ENCODE peak calls at places on chromosomes 13 and 19, in four cellular contexts. One of them, this sample, is unnamed.

GRCh38 chr19:41439441-41440222 is at the start of gene DMAC2:
- DNase-seq in WTC11: peak
- DNase-seq in HepG2: peak
- DNase-seq in K562: peak
- DNase-seq in this sample: peak

GRCh38 chr13:102940143-102940542 is 94.3 kb downstream of the ERCC5 start:
- DNase-seq in WTC11: peak
- DNase-seq in HepG2: no peak
- DNase-seq in K562: no peak
- DNase-seq in this sample: no peak

GRCh38 chr19:5897189-5897969 is 6.2 kb downstream of the NDUFA11 start:
- DNase-seq in WTC11: peak
- DNase-seq in HepG2: no peak
- DNase-seq in K562: no peak
- DNase-seq in this sample: no peak

GRCh38 chr19:28606269-28607032 is 606.5 kb downstream of the UQCRFS1 start:
- DNase-seq in WTC11: no peak
- DNase-seq in HepG2: no peak
- DNase-seq in K562: peak
- DNase-seq in this sample: no peak

GRCh38 chr19:1418951-1419735 is 11.8 kb downstream of the DAZAP1 start:
- DNase-seq in WTC11: no peak
- DNase-seq in HepG2: no peak
- DNase-seq in K562: no peak
- DNase-seq in this sample: no peak

GRCh38 chr19:6802336-6803035 is 30.0 kb downstream of the VAV1 start:
- DNase-seq in WTC11: no peak
- DNase-seq in HepG2: no peak
- DNase-seq in K562: no peak
- DNase-seq in this sample: no peak

GRCh38 chr13:31053098-31053497 is 108.6 kb downstream of the HSPH1 start:
- DNase-seq in WTC11: no peak
- DNase-seq in HepG2: no peak
- DNase-seq in K562: no peak
- DNase-seq in this sample: no peak

GRCh38 chr13:111219306-111219705 is 101.1 kb upstream of the TEX29 start:
- DNase-seq in WTC11: no peak
- DNase-seq in HepG2: no peak
- DNase-seq in K562: no peak
- DNase-seq in this sample: no peak

GRCh38 chr13:53351040-53351439 is 322.4 kb downstream of the OLFM4 start:
- DNase-seq in WTC11: no peak
- DNase-seq in HepG2: no peak
- DNase-seq in K562: no peak
- DNase-seq in this sample: no peak

GRCh38 chr19:54430306-54431254 is 15.3 kb downstream of the TTYH1 start:
- DNase-seq in WTC11: peak
- DNase-seq in HepG2: no peak
- DNase-seq in K562: peak
- DNase-seq in this sample: peak

GRCh38 chr13:43119206-43119605 is 95.8 kb downstream of the DNAJC15 start:
- DNase-seq in WTC11: no peak
- DNase-seq in HepG2: no peak
- DNase-seq in K562: no peak
- DNase-seq in this sample: no peak

GRCh38 chr13:108220042-108220441 is 1.9 kb downstream of the ABHD13 start:
- DNase-seq in WTC11: no peak
- DNase-seq in HepG2: peak
- DNase-seq in K562: no peak
- DNase-seq in this sample: no peak

GRCh38 chr19:36149673-36150406 is 2.4 kb downstream of the COX7A1 start:
- DNase-seq in WTC11: no peak
- DNase-seq in HepG2: no peak
- DNase-seq in K562: no peak
- DNase-seq in this sample: no peak

GRCh38 chr13:52827839-52828238 is 20.6 kb downstream of the PCDH8 start:
- DNase-seq in WTC11: no peak
- DNase-seq in HepG2: no peak
- DNase-seq in K562: no peak
- DNase-seq in this sample: no peak

GRCh38 chr13:91722267-91722884 is 324.0 kb downstream of the GPC5 start:
- DNase-seq in WTC11: no peak
- DNase-seq in HepG2: no peak
- DNase-seq in K562: peak
- DNase-seq in this sample: peak

GRCh38 chr13:74571811-74572210 is 437.6 kb upstream of the KLF12 start:
- DNase-seq in WTC11: no peak
- DNase-seq in HepG2: no peak
- DNase-seq in K562: no peak
- DNase-seq in this sample: no peak

GRCh38 chr13:79392882-79393563 is 13.0 kb downstream of the RBM26 start:
- DNase-seq in WTC11: no peak
- DNase-seq in HepG2: no peak
- DNase-seq in K562: no peak
- DNase-seq in this sample: no peak

GRCh38 chr19:41994521-41994971 is 516 bp upstream of the ATP1A3 start:
- DNase-seq in WTC11: no peak
- DNase-seq in HepG2: no peak
- DNase-seq in K562: no peak
- DNase-seq in this sample: no peak

GRCh38 chr13:93502987-93503386 is 276.4 kb downstream of the GPC6 start:
- DNase-seq in WTC11: no peak
- DNase-seq in HepG2: no peak
- DNase-seq in K562: no peak
- DNase-seq in this sample: no peak

GRCh38 chr19:55605637-55606470 is at the start of gene ZNF865:
- DNase-seq in WTC11: peak
- DNase-seq in HepG2: peak
- DNase-seq in K562: peak
- DNase-seq in this sample: peak

GRCh38 chr13:113604186-113604585 is 19.6 kb downstream of the TFDP1 start:
- DNase-seq in WTC11: no peak
- DNase-seq in HepG2: no peak
- DNase-seq in K562: no peak
- DNase-seq in this sample: no peak

GRCh38 chr13:104757712-104758111 is 1691.5 kb upstream of the SLC10A2 start:
- DNase-seq in WTC11: no peak
- DNase-seq in HepG2: no peak
- DNase-seq in K562: no peak
- DNase-seq in this sample: no peak

GRCh38 chr19:29547361-29547960 is 21.7 kb downstream of the VSTM2B start:
- DNase-seq in WTC11: no peak
- DNase-seq in HepG2: no peak
- DNase-seq in K562: no peak
- DNase-seq in this sample: no peak

GRCh38 chr19:2084993-2085720 is 11.0 kb downstream of the MOB3A start:
- DNase-seq in WTC11: no peak
- DNase-seq in HepG2: no peak
- DNase-seq in K562: no peak
- DNase-seq in this sample: no peak

GRCh38 chr19:16198363-16198636 is 589 bp downstream of the AP1M1 start:
- DNase-seq in WTC11: no peak
- DNase-seq in HepG2: no peak
- DNase-seq in K562: no peak
- DNase-seq in this sample: peak

GRCh38 chr19:52464798-52465470 is 11.6 kb downstream of the ZNF578 start:
- DNase-seq in WTC11: peak
- DNase-seq in HepG2: peak
- DNase-seq in K562: peak
- DNase-seq in this sample: peak

GRCh38 chr13:23741879-23742510 is 147.2 kb downstream of the MIPEP start:
- DNase-seq in WTC11: peak
- DNase-seq in HepG2: no peak
- DNase-seq in K562: peak
- DNase-seq in this sample: peak

GRCh38 chr13:80048802-80049201 is 292.1 kb downstream of the SPRY2 start:
- DNase-seq in WTC11: peak
- DNase-seq in HepG2: no peak
- DNase-seq in K562: peak
- DNase-seq in this sample: peak

GRCh38 chr13:104295537-104295936 is 1229.3 kb upstream of the SLC10A2 start:
- DNase-seq in WTC11: no peak
- DNase-seq in HepG2: no peak
- DNase-seq in K562: no peak
- DNase-seq in this sample: no peak

GRCh38 chr13:113074876-113075275 is 30.7 kb upstream of the F7 start:
- DNase-seq in WTC11: no peak
- DNase-seq in HepG2: no peak
- DNase-seq in K562: no peak
- DNase-seq in this sample: no peak

GRCh38 chr13:60463787-60464186 is 66.8 kb downstream of the TDRD3 start:
- DNase-seq in WTC11: no peak
- DNase-seq in HepG2: no peak
- DNase-seq in K562: no peak
- DNase-seq in this sample: no peak

GRCh38 chr19:17415107-17415506 is 4.7 kb upstream of the MVB12A start:
- DNase-seq in WTC11: peak
- DNase-seq in HepG2: no peak
- DNase-seq in K562: no peak
- DNase-seq in this sample: no peak

GRCh38 chr19:372306-372890 is 27.8 kb upstream of the MIER2 start:
- DNase-seq in WTC11: no peak
- DNase-seq in HepG2: no peak
- DNase-seq in K562: no peak
- DNase-seq in this sample: no peak

GRCh38 chr13:94712812-94713555 is 639 bp upstream of the SOX21 start:
- DNase-seq in WTC11: peak
- DNase-seq in HepG2: no peak
- DNase-seq in K562: no peak
- DNase-seq in this sample: peak

GRCh38 chr19:58434217-58434616 is 5.7 kb downstream of the ZNF132 start:
- DNase-seq in WTC11: no peak
- DNase-seq in HepG2: no peak
- DNase-seq in K562: no peak
- DNase-seq in this sample: no peak

DNA sequence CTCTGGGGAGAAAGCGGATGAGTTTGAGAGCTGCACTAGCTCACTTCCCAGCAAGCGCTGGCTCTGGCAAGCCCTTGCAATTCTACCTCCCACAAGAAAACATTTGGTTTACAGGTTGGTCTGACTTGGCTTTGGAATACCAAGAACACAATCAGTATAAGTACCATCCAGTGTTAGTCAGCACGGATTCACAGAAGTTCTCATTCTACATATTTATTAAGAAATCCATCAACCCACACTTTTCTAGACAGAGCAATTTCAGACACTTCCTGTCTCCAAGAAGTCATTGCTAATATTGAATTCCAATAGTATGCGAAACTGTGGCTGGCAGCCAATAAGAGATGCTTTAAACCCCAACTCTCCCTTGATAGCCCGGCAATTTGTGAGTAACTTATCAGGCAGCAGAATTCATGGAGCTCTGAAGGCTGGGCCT is 59.5 kb upstream of the WASF3 start:
- DNase-seq in WTC11: no peak
- DNase-seq in HepG2: no peak
- DNase-seq in K562: no peak
- DNase-seq in this sample: no peak
- TF ChIP-seq ELF4 in WTC11: no peak
- TF ChIP-seq ELF4 in HepG2: no peak
- TF ChIP-seq ELF4 in K562: no peak
- TF ChIP-seq ELF4 in this sample: no peak

DNA sequence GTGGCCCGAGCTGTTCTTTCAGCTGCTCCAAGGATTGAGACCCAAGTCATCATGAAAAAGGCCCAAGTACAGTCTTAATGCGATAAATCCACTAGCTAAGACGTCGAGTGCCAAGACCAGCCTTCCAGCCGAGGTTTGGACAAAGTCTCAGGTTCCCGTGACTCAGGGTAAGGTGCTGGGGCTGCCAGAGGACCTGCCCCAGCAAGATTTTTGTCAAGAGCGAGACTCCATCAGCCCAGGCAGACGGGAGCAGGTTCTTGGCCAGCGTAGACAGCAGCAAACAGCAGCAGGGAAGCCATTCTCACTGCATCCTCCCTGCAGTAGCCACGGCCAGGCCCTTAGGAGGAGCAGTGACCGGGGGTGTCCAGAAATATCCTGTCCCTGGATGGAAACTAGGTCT is 3.4 kb downstream of the FEM1A start:
- DNase-seq in WTC11: no peak
- DNase-seq in HepG2: no peak
- DNase-seq in K562: no peak
- DNase-seq in this sample: no peak
- TF ChIP-seq SP1 in WTC11: no peak
- TF ChIP-seq SP1 in HepG2: no peak
- TF ChIP-seq SP1 in K562: no peak
- TF ChIP-seq SP1 in this sample: no peak

GRCh38 chr13:27016871-27017270 is 154.7 kb downstream of the USP12 start:
- DNase-seq in WTC11: no peak
- DNase-seq in HepG2: no peak
- DNase-seq in K562: no peak
- DNase-seq in this sample: no peak

GRCh38 chr13:27018230-27018875 is 153.3 kb downstream of the USP12 start:
- DNase-seq in WTC11: no peak
- DNase-seq in HepG2: no peak
- DNase-seq in K562: no peak
- DNase-seq in this sample: no peak

GRCh38 chr13:27011661-27012060 is 159.9 kb downstream of the USP12 start:
- DNase-seq in WTC11: no peak
- DNase-seq in HepG2: no peak
- DNase-seq in K562: no peak
- DNase-seq in this sample: no peak

GRCh38 chr13:27012482-27013197 is 159.0 kb downstream of the USP12 start:
- DNase-seq in WTC11: no peak
- DNase-seq in HepG2: no peak
- DNase-seq in K562: no peak
- DNase-seq in this sample: no peak

GRCh38 chr13:27014406-27015359 is 156.9 kb downstream of the USP12 start:
- DNase-seq in WTC11: no peak
- DNase-seq in HepG2: no peak
- DNase-seq in K562: no peak
- DNase-seq in this sample: no peak
- TF ChIP-seq ELF4 in WTC11: no peak
- TF ChIP-seq ELF4 in HepG2: no peak
- TF ChIP-seq ELF4 in K562: no peak
- TF ChIP-seq ELF4 in this sample: no peak

DNA sequence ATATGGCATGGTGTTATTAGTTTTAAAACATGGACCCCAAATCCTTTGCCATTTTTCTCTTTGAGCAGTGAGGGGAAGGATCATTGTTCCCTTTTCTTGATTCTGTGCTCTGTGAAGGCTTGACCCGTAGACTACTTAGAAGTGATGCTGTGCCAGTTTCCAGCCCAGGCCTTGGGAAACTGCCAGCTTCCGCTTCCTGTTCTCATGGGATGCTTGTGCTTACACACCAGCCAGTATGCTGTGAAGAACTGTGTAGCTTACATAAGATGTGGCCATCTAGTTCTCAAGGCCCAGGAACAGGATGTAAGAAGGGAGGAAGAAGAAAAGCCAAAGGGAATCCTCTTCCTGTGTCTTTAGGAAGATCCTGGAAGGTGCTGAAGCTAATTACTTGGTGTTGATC is 180.9 kb downstream of the PCCA start:
- DNase-seq in WTC11: no peak
- DNase-seq in HepG2: no peak
- DNase-seq in K562: no peak
- DNase-seq in this sample: no peak
- TF ChIP-seq SP1 in WTC11: no peak
- TF ChIP-seq SP1 in HepG2: no peak
- TF ChIP-seq SP1 in K562: no peak
- TF ChIP-seq SP1 in this sample: no peak

GRCh38 chr19:3369337-3370213 is 3.2 kb downstream of the NFIC start:
- DNase-seq in WTC11: no peak
- DNase-seq in HepG2: no peak
- DNase-seq in K562: no peak
- DNase-seq in this sample: no peak
- TF ChIP-seq ELF4 in WTC11: no peak
- TF ChIP-seq ELF4 in HepG2: no peak
- TF ChIP-seq ELF4 in K562: no peak
- TF ChIP-seq ELF4 in this sample: no peak

This sample was measured in HEK293T.